ENCODE peak calls at places on chromosomes 7 and 10, in ten cellular contexts. P, M, B, I, L, H, D, S, Z and W are unnamed samples.

GRCh38 chr7:4791738-4792536 is 16.5 kb downstream of the AP5Z1 start:
- DNase-seq in I (peak), P (peak), Z (no peak), M (peak), B (peak), H (peak), L (no peak), D (peak), S (peak), W (no peak)

GRCh38 chr7:98235901-98236300 is 16.1 kb downstream of the TECPR1 start:
- DNase-seq in I (no peak), D (no peak), L (no peak), B (no peak), P (no peak), S (no peak), Z (no peak), M (no peak), H (no peak), W (no peak)

GRCh38 chr10:47396311-47396717 is 12.2 kb upstream of the ZNF488 start:
- DNase-seq in D (no peak), I (no peak), L (peak), Z (no peak), P (no peak), H (peak), M (no peak), B (no peak), S (peak), W (no peak)

GRCh38 chr10:71816931-71817631 is 34.0 kb downstream of the PSAP start:
- DNase-seq in L (no peak), I (no peak), D (no peak), M (no peak), B (no peak), P (no peak), Z (no peak), H (no peak), S (no peak), W (no peak)

GRCh38 chr7:2821842-2822507 is 22.1 kb downstream of the GNA12 start:
- DNase-seq in S (peak), I (no peak), H (peak), P (no peak), B (no peak), D (peak), L (peak), M (no peak), Z (no peak), W (peak)

GRCh38 chr7:8290645-8291308 is 28.8 kb upstream of the ICA1 start:
- DNase-seq in P (no peak), L (no peak), B (no peak), Z (no peak), M (no peak), D (no peak), S (no peak), I (no peak), H (peak), W (peak)

GRCh38 chr7:51187941-51188340 is 128.7 kb downstream of the COBL start:
- DNase-seq in L (no peak), P (no peak), Z (no peak), I (peak), M (peak), B (no peak), D (no peak), H (no peak), S (peak), W (no peak)

GRCh38 chr7:44755698-44756627 is 7.3 kb downstream of the ZMIZ2 start:
- DNase-seq in I (no peak), L (no peak), H (no peak), S (peak), P (no peak), Z (no peak), B (no peak), D (no peak), M (no peak), W (no peak)

GRCh38 chr7:98240961-98241673 is 10.9 kb downstream of the TECPR1 start:
- DNase-seq in I (peak), D (peak), Z (no peak), P (no peak), M (peak), H (peak), L (no peak), B (peak), S (peak), W (no peak)

GRCh38 chr7:84039432-84039831 is 155.2 kb downstream of the SEMA3A start:
- DNase-seq in H (no peak), M (no peak), P (no peak), D (no peak), I (no peak), B (no peak), Z (no peak), S (no peak), L (no peak), W (no peak)

GRCh38 chr7:55533050-55533728 is 39.1 kb downstream of the VOPP1 start:
- DNase-seq in I (no peak), M (no peak), H (peak), B (peak), Z (peak), P (peak), S (peak), L (peak), D (peak), W (peak)

GRCh38 chr10:70267161-70267933 is 16.5 kb downstream of the NPFFR1 start:
- DNase-seq in Z (no peak), M (peak), D (peak), B (no peak), I (no peak), H (peak), L (peak), S (peak), P (no peak), W (peak)